ENCODE peak calls at places on chromosomes 7 and 10, in five cellular contexts. X, Q, B, J and I are unnamed samples.

GRCh38 chr10:10897400-10897799 is 120.3 kb upstream of the CELF2 start:
- DNase-seq in J (no peak), Q (no peak), X (no peak), B (no peak), I (no peak)

GRCh38 chr10:12543589-12543988 is 194.2 kb downstream of the CAMK1D start:
- DNase-seq in X (no peak), Q (no peak), J (no peak), B (no peak), I (no peak)

GRCh38 chr7:142957723-142958122 is 4.4 kb downstream of the KEL start:
- DNase-seq in J (no peak), X (no peak), Q (no peak), B (no peak), I (no peak)

GRCh38 chr10:74748632-74749031 is 77.8 kb upstream of the KAT6B start:
- DNase-seq in X (no peak), B (no peak), J (no peak), Q (no peak), I (no peak)

GRCh38 chr10:29590598-29591415 is 44.0 kb downstream of the SVIL start:
- DNase-seq in B (no peak), J (no peak), X (peak; percentile 54), Q (peak; percentile 26), I (peak; percentile 33)

GRCh38 chr7:151381333-151382078 is 28.3 kb downstream of the WDR86 start:
- DNase-seq in J (no peak), X (no peak), Q (no peak), B (no peak), I (no peak)

GRCh38 chr7:149815121-149815520 is 23.1 kb upstream of the ZNF862 start:
- DNase-seq in X (no peak), J (no peak), B (no peak), Q (no peak), I (no peak)

GRCh38 chr7:12327922-12328321 is 75.7 kb downstream of the VWDE start:
- DNase-seq in Q (peak; percentile 12), X (no peak), J (no peak), B (no peak), I (no peak)

GRCh38 chr7:158277219-158278141 is 310.1 kb downstream of the PTPRN2 start:
- DNase-seq in B (no peak), Q (no peak), J (no peak), X (no peak), I (no peak)

GRCh38 chr7:129159539-129159938 is 15.0 kb downstream of the TSPAN33 start:
- DNase-seq in J (no peak), X (peak; percentile 7), Q (no peak), B (no peak), I (no peak)

GRCh38 chr10:75261813-75262725 is 26.3 kb upstream of the COMTD1 start:
- DNase-seq in Q (peak; percentile 24), J (no peak), X (no peak), B (no peak), I (no peak)

GRCh38 chr7:25995893-25996529 is 156.0 kb upstream of the NFE2L3 start:
- DNase-seq in Q (peak; percentile 32), X (no peak), J (no peak), B (no peak), I (no peak)

GRCh38 chr7:45662540-45663166 is 88.5 kb downstream of the ADCY1 start:
- DNase-seq in B (no peak), Q (no peak), X (no peak), J (no peak), I (no peak)

GRCh38 chr10:47029181-47029971 is 118.1 kb downstream of the PTPN20 start:
- DNase-seq in B (no peak), J (no peak), Q (no peak), X (no peak), I (no peak)

GRCh38 chr7:21903074-21903786 is 42.5 kb downstream of the CDCA7L start:
- DNase-seq in J (no peak), X (no peak), Q (peak; percentile 5), B (no peak), I (no peak)

GRCh38 chr7:101784275-101785127 is 32.9 kb upstream of the CUX1 start:
- DNase-seq in J (no peak), X (peak; percentile 48), Q (peak; percentile 13), B (no peak), I (no peak)

GRCh38 chr7:75064291-75064690 is 9.3 kb downstream of the RCC1L start:
- DNase-seq in B (no peak), X (no peak), Q (no peak), J (no peak), I (no peak)

GRCh38 chr7:17370901-17371550 is 72.6 kb downstream of the AHR start:
- DNase-seq in J (no peak), Q (no peak), B (no peak), X (no peak), I (peak; percentile 10)

GRCh38 chr10:133325392-133325760 is 11.3 kb downstream of the CALY start:
- DNase-seq in J (no peak), Q (no peak), B (no peak), X (no peak), I (no peak)

GRCh38 chr7:81626008-81626407 is 143.8 kb downstream of the HGF start:
- DNase-seq in X (no peak), B (no peak), J (no peak), Q (no peak), I (no peak)

GRCh38 chr7:139680676-139681462 is 96.9 kb downstream of the HIPK2 start:
- DNase-seq in B (no peak), X (peak; percentile 64), Q (no peak), J (no peak), I (peak; percentile 90)

GRCh38 chr7:91759205-91759863 is 121.2 kb downstream of the MTERF1 start:
- DNase-seq in X (no peak), J (peak; percentile 21), Q (peak; percentile 79), B (no peak), I (no peak)

GRCh38 chr10:8060704-8061121 is 6.2 kb downstream of the GATA3 start:
- DNase-seq in J (no peak), X (no peak), B (peak; percentile 27), Q (no peak), I (no peak)

GRCh38 chr10:90857635-90858488 is at the start of gene HTR7:
- DNase-seq in B (no peak), J (no peak), X (peak; percentile 65), Q (peak; percentile 16), I (peak; percentile 46)

GRCh38 chr10:51266496-51266895 is 192.2 kb downstream of the PRKG1 start:
- DNase-seq in X (no peak), B (no peak), J (no peak), Q (no peak), I (no peak)

GRCh38 chr10:31739759-31740158 is 188.9 kb downstream of the ARHGAP12 start:
- DNase-seq in Q (no peak), B (no peak), X (no peak), J (no peak), I (no peak)

GRCh38 chr10:66695046-66695445 is 230.8 kb upstream of the LRRTM3 start:
- DNase-seq in B (no peak), Q (no peak), J (no peak), X (no peak), I (no peak)

GRCh38 chr10:86520871-86521619 is 547 bp downstream of the WAPL start:
- DNase-seq in Q (peak; percentile 40), B (no peak), J (no peak), X (peak; percentile 14), I (peak; percentile 67)

GRCh38 chr7:70131807-70132565 is 533.7 kb downstream of the AUTS2 start:
- DNase-seq in B (no peak), Q (no peak), J (no peak), X (no peak), I (no peak)

GRCh38 chr10:23826399-23826798 is 382.5 kb upstream of the KIAA1217 start:
- DNase-seq in X (no peak), Q (peak; percentile 13), J (peak; percentile 3), B (no peak), I (peak; percentile 9)
- TF ChIP-seq CEBPB in X (no peak), Q (no peak), J (no peak), B (no peak), I (no peak)

GRCh38 chr7:135899458-135899857 is 77.7 kb downstream of the MTPN start:
- DNase-seq in J (no peak), Q (no peak), B (no peak), X (no peak), I (no peak)
- TF ChIP-seq EP300 in J (no peak), Q (no peak), B (no peak), X (no peak), I (no peak)

DNA sequence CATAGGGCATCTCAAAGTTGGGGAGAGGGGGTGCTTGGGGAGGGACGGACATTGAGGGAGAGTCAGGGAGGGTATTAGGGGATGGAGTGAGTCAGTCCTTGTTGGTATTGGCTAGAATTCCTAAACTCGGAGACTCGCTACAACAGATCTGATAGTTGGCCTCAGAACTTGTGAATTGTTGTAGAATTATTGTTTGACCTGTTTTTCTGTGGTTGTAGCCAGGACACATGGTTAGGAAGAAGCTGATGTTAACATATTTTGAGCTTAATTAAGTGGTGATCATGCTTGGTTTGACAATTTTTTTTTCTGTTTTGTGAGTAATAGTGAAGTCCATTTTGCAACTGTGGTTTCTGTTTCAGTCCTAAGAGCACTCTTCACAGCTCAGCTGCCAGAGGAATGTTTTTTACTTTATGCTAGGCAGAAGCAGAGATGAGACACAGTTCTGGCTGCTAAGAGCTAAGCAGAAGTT is 1190.3 kb upstream of the C7orf33 start:
- DNase-seq in X (no peak), B (no peak), J (no peak), Q (no peak), I (no peak)
- TF ChIP-seq CEBPB in X (no peak), B (no peak), J (no peak), Q (no peak), I (no peak)

DNA sequence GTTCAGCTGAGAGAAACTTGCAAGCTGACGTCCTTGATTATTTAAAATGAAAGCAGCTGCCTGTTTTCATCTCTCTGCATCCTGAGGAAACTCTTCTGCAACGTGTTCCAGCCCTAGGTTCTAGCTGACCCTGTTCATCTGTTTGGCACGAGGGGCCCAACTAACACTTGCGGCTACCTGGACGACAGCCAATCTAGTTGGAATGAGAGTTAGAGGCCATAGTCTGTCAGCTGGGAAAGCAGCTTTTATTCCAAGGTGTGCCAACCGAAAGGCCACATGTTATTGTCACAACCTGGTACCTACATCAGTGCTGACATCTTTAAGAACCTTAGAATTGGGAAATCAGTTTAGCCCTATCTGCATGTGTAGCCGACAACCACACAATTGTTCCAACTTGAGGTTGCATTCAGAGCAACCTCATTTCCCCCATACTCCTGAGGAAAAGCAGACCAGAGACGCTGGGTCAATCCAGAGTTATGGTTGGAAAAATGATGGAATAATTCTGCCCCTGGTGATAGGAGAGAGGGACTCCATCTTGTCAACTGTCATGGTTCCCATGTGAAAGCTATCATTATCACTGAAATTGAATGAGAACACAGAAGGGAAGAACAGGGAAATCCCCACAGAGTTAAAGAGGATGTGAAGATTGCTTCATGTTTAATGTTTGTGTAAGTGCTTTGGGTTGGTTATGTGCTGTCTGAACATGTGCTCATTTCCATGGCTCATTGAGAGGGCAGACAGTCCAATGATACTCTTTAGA is 121.6 kb downstream of the EGFR start:
- DNase-seq in B (peak; percentile 63), Q (no peak), J (no peak), X (no peak), I (no peak)
- TF ChIP-seq EP300 in B (no peak), Q (no peak), J (no peak), X (no peak), I (no peak)